ENCODE peak calls at places on chromosome 7, in six cellular contexts. F, A, Q, E, W and T are unnamed samples. For H3K4me1, the result is how much of the 10 kb centered on the place peaks cover.

GRCh38 chr7:5423272-5423843 is at the start of gene TNRC18:
- DNase-seq in F (peak), A (no peak), W (no peak), E (no peak), Q (no peak), T (peak)

GRCh38 chr7:134452991-134453473 is 5.9 kb downstream of the AKR1B1 start:
- DNase-seq in W (no peak), Q (peak), F (no peak), A (no peak), E (no peak), T (no peak)

GRCh38 chr7:155009570-155010157 is 6.7 kb upstream of the PAXIP1 start:
- DNase-seq in E (no peak), Q (no peak), W (no peak), A (no peak), F (peak), T (no peak)

GRCh38 chr7:114082934-114083647 is 164.3 kb upstream of the PPP1R3A start:
- DNase-seq in W (peak), E (peak), Q (no peak), A (no peak), F (no peak), T (no peak)

GRCh38 chr7:44305564-44306507 is 19.6 kb downstream of the CAMK2B start:
- DNase-seq in F (no peak), A (no peak), W (no peak), Q (no peak), E (peak), T (no peak)

GRCh38 chr7:30027915-30028748 is at the start of gene PLEKHA8:
- DNase-seq in A (peak), E (peak), Q (peak), F (peak), W (peak), T (peak)

GRCh38 chr7:17965600-17965999 is 25.3 kb upstream of the SNX13 start:
- DNase-seq in A (peak), E (no peak), Q (no peak), F (no peak), W (no peak), T (no peak)

GRCh38 chr7:152564656-152565055 is 111.3 kb downstream of the XRCC2 start:
- DNase-seq in W (no peak), Q (no peak), F (no peak), A (no peak), E (no peak), T (no peak)

GRCh38 chr7:539731-540411 is 20.2 kb upstream of the PDGFA start:
- DNase-seq in E (peak), F (no peak), A (peak), W (no peak), Q (no peak), T (peak)

GRCh38 chr7:106486331-106486730 is 174.6 kb downstream of the CCDC71L start:
- DNase-seq in Q (no peak), A (peak), E (no peak), F (no peak), W (no peak), T (no peak)

GRCh38 chr7:124856299-124856888 is 73.2 kb downstream of the POT1 start:
- DNase-seq in E (peak), F (peak), W (no peak), A (peak), Q (no peak), T (no peak)

GRCh38 chr7:95865716-95866371 is 93.5 kb downstream of the DYNC1I1 start:
- DNase-seq in E (peak), A (peak), F (no peak), W (no peak), Q (no peak), T (no peak)
- H3K4me1 ChIP-seq in E (under half), A (under half), F (under half), W (under half), Q (under half), T (under half)

DNA sequence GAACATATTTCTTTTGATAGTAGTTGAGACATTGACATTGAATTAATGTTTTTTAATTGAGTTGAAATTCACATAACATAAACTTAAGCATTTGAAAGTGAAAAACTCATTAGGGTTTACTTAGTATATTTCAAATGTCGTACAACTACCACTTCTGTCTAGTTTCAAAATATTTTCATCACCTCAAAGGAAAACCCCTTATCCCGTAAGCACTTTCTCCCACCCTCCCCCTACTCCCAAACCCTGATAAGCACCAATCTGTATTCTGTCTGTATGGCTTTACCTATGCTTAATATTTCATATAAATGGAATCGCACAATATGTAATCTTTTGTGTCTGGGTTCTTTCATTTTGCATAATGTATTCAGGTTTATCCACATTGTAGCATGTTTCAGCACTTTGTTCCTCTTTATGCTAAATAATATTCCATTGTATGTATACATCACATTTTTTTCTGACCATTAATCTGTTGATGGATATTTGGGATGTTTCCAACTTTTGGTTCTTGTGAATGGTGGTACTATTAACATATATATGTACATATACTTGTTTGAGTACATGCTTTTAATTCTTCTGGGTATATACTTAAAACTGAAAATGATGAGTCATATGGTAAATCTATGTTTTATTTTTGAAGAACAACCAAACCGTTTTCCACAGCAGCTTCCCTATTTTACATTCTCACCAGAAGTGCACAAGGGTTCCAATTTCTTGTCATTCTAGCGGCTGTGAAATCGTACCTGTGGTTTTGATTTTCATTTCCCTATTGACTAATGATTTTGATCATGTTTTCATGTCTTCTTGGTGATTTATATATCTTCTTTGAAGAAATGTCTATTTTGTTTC is 6.3 kb upstream of the STARD3NL start:
- DNase-seq in F (no peak), W (no peak), Q (no peak), A (no peak), E (no peak), T (no peak)
- H3K4me3 ChIP-seq in F (no peak), W (no peak), Q (no peak), A (no peak), E (no peak), T (no peak)

GRCh38 chr7:27605689-27606269 is 56.9 kb downstream of the HIBADH start:
- DNase-seq in A (peak), W (no peak), F (peak), Q (no peak), E (peak), T (no peak)
- TF ChIP-seq CTCF in A (peak), W (peak), F (peak), Q (no peak), E (peak), T (peak)

GRCh38 chr7:116572036-116572435 is 47.2 kb downstream of the CAV1 start:
- DNase-seq in A (no peak), W (no peak), F (no peak), Q (no peak), E (no peak), T (no peak)

GRCh38 chr7:116574025-116574822 is 49.4 kb downstream of the CAV1 start:
- DNase-seq in E (no peak), A (no peak), W (no peak), F (peak), Q (no peak), T (no peak)

GRCh38 chr7:116571552-116571951 is 46.7 kb downstream of the CAV1 start:
- DNase-seq in E (no peak), A (no peak), W (no peak), Q (no peak), F (no peak), T (no peak)

GRCh38 chr7:116575853-116576252 is 51.0 kb downstream of the CAV1 start:
- DNase-seq in E (no peak), A (no peak), Q (no peak), W (no peak), F (no peak), T (no peak)

DNA sequence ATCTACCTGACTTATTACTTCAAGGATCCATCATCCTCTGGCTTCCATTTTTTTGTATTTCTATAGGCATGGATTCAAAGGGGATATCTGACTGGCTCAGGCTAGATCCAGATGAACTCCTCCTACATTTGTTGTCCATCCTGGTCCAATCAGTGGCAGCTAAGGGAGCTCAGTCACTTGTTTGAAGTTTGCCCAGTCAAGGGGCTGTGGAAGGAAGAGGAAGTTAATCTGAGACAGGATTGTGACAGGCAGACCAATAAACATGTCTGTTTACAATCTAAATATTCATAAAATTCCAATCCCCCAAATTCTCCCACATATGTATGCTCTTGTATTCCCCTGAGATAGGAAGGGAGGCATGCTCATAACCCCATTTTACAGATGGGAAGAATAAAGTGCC is 48.7 kb downstream of the CAV1 start:
- DNase-seq in W (no peak), F (no peak), Q (no peak), A (no peak), E (no peak), T (no peak)
- H3K4me1 ChIP-seq in W (half or more), F (under half), Q (under half), A (under half), E (under half), T (half or more)

DNA sequence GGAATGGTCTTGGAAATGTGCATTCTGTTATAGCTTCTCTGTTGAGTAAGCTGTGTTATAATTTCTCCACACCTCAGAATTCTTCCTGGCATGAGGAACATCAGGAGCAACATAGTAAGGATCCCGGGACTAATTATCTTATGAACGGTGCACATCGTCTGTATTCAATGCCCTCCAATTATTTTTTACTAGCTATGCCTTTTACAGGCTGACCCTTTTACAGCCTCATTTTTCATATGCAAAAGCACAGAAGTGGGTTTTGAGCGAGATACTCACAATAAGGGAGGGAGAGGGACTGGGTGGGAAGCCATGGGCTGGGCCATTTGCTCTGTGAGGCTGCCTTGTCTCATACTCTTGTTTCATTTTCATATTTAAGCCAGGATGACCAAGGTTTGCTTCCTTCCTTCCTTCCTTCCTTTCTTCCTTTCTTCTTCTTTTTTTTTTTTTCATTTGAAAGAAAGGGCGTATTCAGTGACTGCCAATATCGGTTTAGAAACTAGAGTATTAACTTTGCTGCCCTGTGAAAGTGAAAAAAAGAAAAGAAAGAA is 259.3 kb downstream of the TRIL start:
- DNase-seq in E (no peak), Q (no peak), W (no peak), F (peak), A (no peak), T (no peak)
- H3K4me3 ChIP-seq in E (no peak), Q (no peak), W (peak), F (peak), A (no peak), T (no peak)

DNA sequence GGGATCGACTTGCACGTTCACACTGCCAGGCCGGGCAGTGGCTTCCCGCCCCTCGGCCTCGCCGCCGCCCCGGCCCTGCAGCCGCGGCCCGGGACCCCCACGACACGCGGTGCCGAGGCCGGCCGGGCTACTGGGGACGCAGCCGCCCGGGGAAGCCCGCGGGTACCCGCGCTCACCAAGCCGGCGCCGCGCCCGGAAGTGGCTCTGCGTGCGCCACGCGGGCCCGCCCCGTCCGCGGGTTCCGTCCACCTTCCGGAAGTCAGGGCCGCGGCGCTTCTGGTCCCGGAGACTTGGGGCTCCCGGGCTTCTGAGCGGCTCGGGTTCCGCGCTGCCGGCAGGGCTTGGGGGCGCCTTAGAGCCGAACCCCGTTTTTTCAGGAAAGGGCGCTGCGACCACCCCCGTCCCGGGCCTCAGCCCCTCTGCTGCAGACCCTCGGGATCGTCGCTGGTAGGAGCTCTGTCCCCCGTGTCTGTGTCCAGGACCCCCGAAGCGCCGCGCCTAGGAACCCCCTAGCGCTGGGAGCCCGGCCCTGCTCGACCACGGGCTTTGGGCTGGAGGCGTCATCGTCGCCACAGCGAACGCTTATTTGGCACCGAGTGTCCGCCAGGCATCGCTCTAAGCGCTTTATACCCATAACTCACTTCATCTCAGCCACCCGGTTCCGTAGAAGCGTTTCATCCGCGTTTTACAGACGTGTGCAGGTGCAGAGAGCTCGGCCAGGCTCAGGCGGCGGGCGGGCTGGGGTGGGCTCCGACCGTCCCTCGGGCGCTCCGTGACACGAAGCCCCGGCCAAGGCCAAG is at the start of gene PSMG3:
- DNase-seq in F (peak), E (peak), A (peak), W (peak), Q (peak), T (no peak)
- TF ChIP-seq CTCF in F (peak), E (peak), A (peak), W (peak), Q (no peak), T (no peak)

GRCh38 chr7:100565133-100565571 is 8.5 kb downstream of the SAP25 start:
- DNase-seq in A (no peak), W (no peak), F (no peak), Q (no peak), E (no peak), T (no peak)

GRCh38 chr7:100567751-100568175 is 5.9 kb downstream of the SAP25 start:
- DNase-seq in F (no peak), Q (no peak), W (no peak), A (no peak), E (no peak), T (no peak)

GRCh38 chr7:100563809-100564400 is 9.8 kb downstream of the SAP25 start:
- DNase-seq in F (peak), E (peak), Q (peak), W (peak), A (peak), T (no peak)

GRCh38 chr7:100567045-100567730 is 6.5 kb downstream of the SAP25 start:
- DNase-seq in W (no peak), F (no peak), E (no peak), Q (no peak), A (no peak), T (no peak)

DNA sequence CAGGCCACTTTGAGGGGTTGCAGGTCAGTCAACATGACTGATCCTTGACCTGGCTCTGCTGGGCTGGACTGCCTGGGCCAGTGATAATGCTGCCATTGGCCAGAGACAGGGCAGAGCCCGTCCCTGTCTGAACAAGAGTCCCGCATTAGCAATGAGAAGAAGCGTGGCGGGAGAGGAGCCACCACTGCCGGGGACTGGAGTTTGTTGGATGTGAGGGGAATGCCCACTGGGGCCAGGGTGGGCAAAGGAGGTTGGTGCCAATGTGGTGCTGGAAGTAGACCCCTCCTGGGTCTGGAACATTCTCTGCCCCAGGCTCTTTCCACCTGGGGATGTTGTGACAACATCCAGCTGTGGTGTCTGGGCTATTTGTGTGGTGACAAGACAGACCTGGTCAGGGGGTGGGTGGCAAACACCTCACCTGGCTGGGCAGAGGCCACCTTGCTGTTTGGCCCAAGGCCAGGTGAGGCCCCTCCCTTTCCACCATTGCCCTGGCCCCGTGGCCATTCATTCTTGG is 7.6 kb downstream of the SAP25 start:
- DNase-seq in W (no peak), F (no peak), Q (no peak), E (no peak), A (no peak), T (no peak)
- H3K4me1 ChIP-seq in W (under half), F (under half), Q (under half), E (under half), A (under half), T (under half)

GRCh38 chr7:65731562-65732035 is 141.3 kb upstream of the VKORC1L1 start:
- DNase-seq in F (no peak), E (peak), Q (no peak), W (no peak), A (no peak), T (no peak)
- H3K4me3 ChIP-seq in F (no peak), E (peak), Q (peak), W (peak), A (no peak), T (no peak)

DNA sequence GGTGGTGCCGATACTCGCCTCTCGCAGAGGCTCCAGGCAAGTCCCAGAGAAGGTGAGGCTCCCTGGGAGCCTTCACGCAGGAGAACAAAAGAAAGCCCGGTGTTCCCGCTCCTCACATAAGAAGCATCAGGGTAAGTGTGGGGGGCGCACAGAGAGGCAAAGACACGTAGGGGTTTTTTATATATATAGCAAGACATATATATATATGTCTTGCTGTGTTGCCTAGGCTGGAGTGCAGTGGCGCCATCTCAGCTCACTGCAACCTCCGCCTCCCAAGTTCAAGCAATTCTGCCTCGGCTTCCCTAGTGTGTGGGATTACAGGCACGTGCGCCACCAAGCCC is 61.3 kb downstream of the PDIA4 start:
- DNase-seq in F (no peak), E (no peak), Q (no peak), A (no peak), W (no peak), T (no peak)
- TF ChIP-seq CTCF in F (no peak), E (no peak), Q (no peak), A (no peak), W (no peak), T (peak)